ENCODE peak calls at places on chromosome 10, in nine cellular contexts. One of them, this sample, is unnamed.

GRCh38 chr10:89664206-89664605 is 19.2 kb upstream of the PANK1 start:
- DNase-seq in NCI-H2227 treated with DMSO at 0.1 percent for 48 hours: no peak
- DNase-seq in Karpas-422: no peak
- DNase-seq in NCI-H1048: no peak
- DNase-seq in skeletal muscle cell: no peak
- DNase-seq in bronchial epithelial cell: no peak
- DNase-seq in A549: no peak
- DNase-seq in NCI-H1092: no peak
- DNase-seq in mesendoderm: no peak
- DNase-seq in this sample: no peak

GRCh38 chr10:25038303-25038702 is 21.9 kb downstream of the THNSL1 start:
- DNase-seq in NCI-H2227 treated with DMSO at 0.1 percent for 48 hours: no peak
- DNase-seq in Karpas-422: no peak
- DNase-seq in NCI-H1048: no peak
- DNase-seq in skeletal muscle cell: no peak
- DNase-seq in bronchial epithelial cell: no peak
- DNase-seq in A549: no peak
- DNase-seq in NCI-H1092: no peak
- DNase-seq in mesendoderm: no peak
- DNase-seq in this sample: no peak

GRCh38 chr10:132637477-132638129 is 100.0 kb downstream of the INPP5A start:
- DNase-seq in NCI-H2227 treated with DMSO at 0.1 percent for 48 hours: peak
- DNase-seq in Karpas-422: peak
- DNase-seq in NCI-H1048: no peak
- DNase-seq in skeletal muscle cell: peak
- DNase-seq in bronchial epithelial cell: peak
- DNase-seq in A549: peak
- DNase-seq in NCI-H1092: no peak
- DNase-seq in mesendoderm: peak
- DNase-seq in this sample: peak

GRCh38 chr10:110057461-110057860 is 49.7 kb downstream of the ADD3 start:
- DNase-seq in NCI-H2227 treated with DMSO at 0.1 percent for 48 hours: no peak
- DNase-seq in Karpas-422: no peak
- DNase-seq in NCI-H1048: no peak
- DNase-seq in skeletal muscle cell: no peak
- DNase-seq in bronchial epithelial cell: no peak
- DNase-seq in A549: no peak
- DNase-seq in NCI-H1092: no peak
- DNase-seq in mesendoderm: no peak
- DNase-seq in this sample: no peak

GRCh38 chr10:10128387-10128786 is 889.3 kb upstream of the CELF2 start:
- DNase-seq in NCI-H2227 treated with DMSO at 0.1 percent for 48 hours: no peak
- DNase-seq in Karpas-422: no peak
- DNase-seq in NCI-H1048: no peak
- DNase-seq in skeletal muscle cell: no peak
- DNase-seq in bronchial epithelial cell: peak
- DNase-seq in A549: no peak
- DNase-seq in NCI-H1092: no peak
- DNase-seq in mesendoderm: peak
- DNase-seq in this sample: no peak

GRCh38 chr10:78162867-78163266 is 129.2 kb downstream of the RPS24 start:
- DNase-seq in NCI-H2227 treated with DMSO at 0.1 percent for 48 hours: no peak
- DNase-seq in Karpas-422: no peak
- DNase-seq in NCI-H1048: no peak
- DNase-seq in skeletal muscle cell: no peak
- DNase-seq in bronchial epithelial cell: peak
- DNase-seq in A549: no peak
- DNase-seq in NCI-H1092: no peak
- DNase-seq in mesendoderm: no peak
- DNase-seq in this sample: no peak

GRCh38 chr10:121368347-121369025 is 229.8 kb downstream of the FGFR2 start:
- DNase-seq in NCI-H2227 treated with DMSO at 0.1 percent for 48 hours: no peak
- DNase-seq in Karpas-422: no peak
- DNase-seq in NCI-H1048: no peak
- DNase-seq in skeletal muscle cell: no peak
- DNase-seq in bronchial epithelial cell: no peak
- DNase-seq in A549: no peak
- DNase-seq in NCI-H1092: no peak
- DNase-seq in mesendoderm: no peak
- DNase-seq in this sample: no peak

GRCh38 chr10:101829561-101830315 is 11.5 kb upstream of the OGA start:
- DNase-seq in NCI-H2227 treated with DMSO at 0.1 percent for 48 hours: peak
- DNase-seq in Karpas-422: peak
- DNase-seq in NCI-H1048: peak
- DNase-seq in skeletal muscle cell: no peak
- DNase-seq in bronchial epithelial cell: no peak
- DNase-seq in A549: no peak
- DNase-seq in NCI-H1092: no peak
- DNase-seq in mesendoderm: peak
- DNase-seq in this sample: peak

GRCh38 chr10:2935647-2936386 is 131.5 kb upstream of the PFKP start:
- DNase-seq in NCI-H2227 treated with DMSO at 0.1 percent for 48 hours: no peak
- DNase-seq in Karpas-422: no peak
- DNase-seq in NCI-H1048: no peak
- DNase-seq in skeletal muscle cell: no peak
- DNase-seq in bronchial epithelial cell: no peak
- DNase-seq in A549: no peak
- DNase-seq in NCI-H1092: no peak
- DNase-seq in mesendoderm: no peak
- DNase-seq in this sample: no peak

GRCh38 chr10:14779053-14779649 is 4.5 kb upstream of the FAM107B start:
- DNase-seq in NCI-H2227 treated with DMSO at 0.1 percent for 48 hours: no peak
- DNase-seq in Karpas-422: no peak
- DNase-seq in NCI-H1048: no peak
- DNase-seq in skeletal muscle cell: no peak
- DNase-seq in bronchial epithelial cell: peak
- DNase-seq in A549: peak
- DNase-seq in NCI-H1092: no peak
- DNase-seq in mesendoderm: no peak
- DNase-seq in this sample: no peak

GRCh38 chr10:3570855-3571266 is 214.1 kb downstream of the KLF6 start:
- DNase-seq in NCI-H2227 treated with DMSO at 0.1 percent for 48 hours: no peak
- DNase-seq in Karpas-422: no peak
- DNase-seq in NCI-H1048: no peak
- DNase-seq in skeletal muscle cell: no peak
- DNase-seq in bronchial epithelial cell: no peak
- DNase-seq in A549: no peak
- DNase-seq in NCI-H1092: no peak
- DNase-seq in mesendoderm: no peak
- DNase-seq in this sample: no peak

GRCh38 chr10:112303528-112303927 is 20.3 kb downstream of the TECTB start:
- DNase-seq in NCI-H2227 treated with DMSO at 0.1 percent for 48 hours: no peak
- DNase-seq in Karpas-422: no peak
- DNase-seq in NCI-H1048: no peak
- DNase-seq in skeletal muscle cell: no peak
- DNase-seq in bronchial epithelial cell: no peak
- DNase-seq in A549: no peak
- DNase-seq in NCI-H1092: no peak
- DNase-seq in mesendoderm: no peak
- DNase-seq in this sample: no peak

GRCh38 chr10:6092731-6093130 is 3.9 kb downstream of the RBM17 start:
- DNase-seq in NCI-H2227 treated with DMSO at 0.1 percent for 48 hours: no peak
- DNase-seq in Karpas-422: no peak
- DNase-seq in NCI-H1048: no peak
- DNase-seq in skeletal muscle cell: no peak
- DNase-seq in bronchial epithelial cell: no peak
- DNase-seq in A549: no peak
- DNase-seq in NCI-H1092: no peak
- DNase-seq in mesendoderm: no peak
- DNase-seq in this sample: no peak

GRCh38 chr10:59648711-59649201 is 60.9 kb downstream of the SLC16A9 start:
- DNase-seq in NCI-H2227 treated with DMSO at 0.1 percent for 48 hours: peak
- DNase-seq in Karpas-422: no peak
- DNase-seq in NCI-H1048: no peak
- DNase-seq in skeletal muscle cell: no peak
- DNase-seq in bronchial epithelial cell: peak
- DNase-seq in A549: no peak
- DNase-seq in NCI-H1092: no peak
- DNase-seq in mesendoderm: peak
- DNase-seq in this sample: no peak

GRCh38 chr10:34433241-34434076 is 381.6 kb downstream of the PARD3 start:
- DNase-seq in NCI-H2227 treated with DMSO at 0.1 percent for 48 hours: no peak
- DNase-seq in Karpas-422: no peak
- DNase-seq in NCI-H1048: no peak
- DNase-seq in skeletal muscle cell: peak
- DNase-seq in bronchial epithelial cell: no peak
- DNase-seq in A549: no peak
- DNase-seq in NCI-H1092: no peak
- DNase-seq in mesendoderm: no peak
- DNase-seq in this sample: no peak

GRCh38 chr10:70364772-70365091 is 17.7 kb downstream of the LRRC20 start:
- DNase-seq in NCI-H2227 treated with DMSO at 0.1 percent for 48 hours: no peak
- DNase-seq in Karpas-422: no peak
- DNase-seq in NCI-H1048: no peak
- DNase-seq in skeletal muscle cell: no peak
- DNase-seq in bronchial epithelial cell: no peak
- DNase-seq in A549: no peak
- DNase-seq in NCI-H1092: no peak
- DNase-seq in mesendoderm: no peak
- DNase-seq in this sample: no peak

GRCh38 chr10:124500767-124501166 is 39.1 kb downstream of the LHPP start:
- DNase-seq in NCI-H2227 treated with DMSO at 0.1 percent for 48 hours: no peak
- DNase-seq in Karpas-422: no peak
- DNase-seq in NCI-H1048: no peak
- DNase-seq in skeletal muscle cell: no peak
- DNase-seq in bronchial epithelial cell: no peak
- DNase-seq in A549: no peak
- DNase-seq in NCI-H1092: no peak
- DNase-seq in mesendoderm: no peak
- DNase-seq in this sample: no peak

This sample was measured in NCI-H345.